ENCODE peak calls at places on chromosomes 11 and 22, in six cellular contexts. Y is left cardiac atrium, D is COR-L47, W is left kidney, X is fibroblast of the conjunctiva, A is GM06990. H is an unnamed sample.

GRCh38 chr22:42721045-42721434 is 370 bp upstream of the A4GALT start:
- DNase-seq in Y (no peak), D (no peak), W (no peak), X (no peak), A (no peak), H (no peak)

GRCh38 chr11:7538466-7539454 is 25.0 kb downstream of the PPFIBP2 start:
- DNase-seq in Y (no peak), D (no peak), W (no peak), X (no peak), A (no peak), H (no peak)

GRCh38 chr11:130480721-130481140 is 32.3 kb downstream of the ADAMTS15 start:
- DNase-seq in Y (no peak), D (no peak), W (no peak), X (no peak), A (no peak), H (no peak)

GRCh38 chr11:124108158-124108557 is 7.1 kb upstream of the VWA5A start:
- DNase-seq in Y (no peak), D (peak; percentile 62), W (peak; percentile 16), X (no peak), A (no peak), H (no peak)

GRCh38 chr22:49404576-49405199 is 423.0 kb downstream of the BRD1 start:
- DNase-seq in Y (no peak), D (no peak), W (no peak), X (no peak), A (no peak), H (no peak)

GRCh38 chr22:25402501-25403283 is 161.8 kb upstream of the GRK3 start:
- DNase-seq in Y (no peak), D (no peak), W (peak; percentile 43), X (no peak), A (no peak), H (peak; percentile 45)

GRCh38 chr11:77789731-77790476 is 30.6 kb downstream of the RSF1 start:
- DNase-seq in Y (no peak), D (no peak), W (no peak), X (no peak), A (no peak), H (no peak)

GRCh38 chr11:113926273-113927183 is 21.9 kb downstream of the HTR3B start:
- DNase-seq in Y (no peak), D (no peak), W (no peak), X (no peak), A (no peak), H (no peak)

GRCh38 chr22:49368976-49369725 is 458.5 kb downstream of the BRD1 start:
- DNase-seq in Y (no peak), D (no peak), W (no peak), X (no peak), A (no peak), H (no peak)

GRCh38 chr11:13713982-13714381 is 45.5 kb downstream of the FAR1 start:
- DNase-seq in Y (no peak), D (no peak), W (no peak), X (no peak), A (no peak), H (no peak)

GRCh38 chr11:43825217-43825816 is 55.3 kb upstream of the ALKBH3 start:
- DNase-seq in Y (no peak), D (peak; percentile 55), W (peak; percentile 53), X (no peak), A (no peak), H (no peak)

GRCh38 chr11:64800633-64801464 is 2.2 kb downstream of the MAP4K2 start:
- DNase-seq in Y (no peak), D (no peak), W (no peak), X (no peak), A (peak; percentile 41), H (no peak)

GRCh38 chr11:10489444-10489785 is 34.4 kb downstream of the AMPD3 start:
- DNase-seq in Y (no peak), D (no peak), W (no peak), X (no peak), A (no peak), H (no peak)

GRCh38 chr22:17264321-17265052 is 45.3 kb upstream of the ADA2 start:
- DNase-seq in Y (no peak), D (no peak), W (peak; percentile 94), X (no peak), A (no peak), H (peak; percentile 57)

H was measured in heart left ventricle.